ENCODE peak calls at places on chromosomes 13 and 19, in five cellular contexts. One of them, this sample, is unnamed.
A peak's percentile ranks its signal among the peaks of the same experiment; 100 is the strongest.

GRCh38 chr19:42111384-42111783 is 20.9 kb downstream of the POU2F2 start:
- DNase-seq in left ventricle myocardium inferior: no peak
- DNase-seq in MCF 10A: peak; percentile 48
- DNase-seq in bronchial epithelial cell: peak; percentile 84
- DNase-seq in heart right ventricle: no peak
- DNase-seq in this sample: no peak

GRCh38 chr19:39870171-39870971 is 24.2 kb upstream of the FBL start:
- DNase-seq in left ventricle myocardium inferior: no peak
- DNase-seq in MCF 10A: no peak
- DNase-seq in bronchial epithelial cell: no peak
- DNase-seq in heart right ventricle: no peak
- DNase-seq in this sample: no peak

GRCh38 chr13:108828053-108828806 is 198.8 kb downstream of the MYO16 start:
- DNase-seq in left ventricle myocardium inferior: no peak
- DNase-seq in MCF 10A: peak; percentile 38
- DNase-seq in bronchial epithelial cell: peak; percentile 39
- DNase-seq in heart right ventricle: no peak
- DNase-seq in this sample: no peak

GRCh38 chr19:4016486-4016885 is 8.9 kb downstream of the PIAS4 start:
- DNase-seq in left ventricle myocardium inferior: no peak
- DNase-seq in MCF 10A: no peak
- DNase-seq in bronchial epithelial cell: no peak
- DNase-seq in heart right ventricle: no peak
- DNase-seq in this sample: no peak

GRCh38 chr13:88031980-88032562 is 360.9 kb downstream of the SLITRK5 start:
- DNase-seq in left ventricle myocardium inferior: no peak
- DNase-seq in MCF 10A: peak; percentile 62
- DNase-seq in bronchial epithelial cell: peak; percentile 80
- DNase-seq in heart right ventricle: no peak
- DNase-seq in this sample: no peak

GRCh38 chr13:48232420-48233096 is 448 bp upstream of the ITM2B start:
- DNase-seq in left ventricle myocardium inferior: no peak
- DNase-seq in MCF 10A: no peak
- DNase-seq in bronchial epithelial cell: peak; percentile 42
- DNase-seq in heart right ventricle: no peak
- DNase-seq in this sample: no peak

GRCh38 chr13:100513987-100514670 is 74.5 kb downstream of the GGACT start:
- DNase-seq in left ventricle myocardium inferior: no peak
- DNase-seq in MCF 10A: peak; percentile 49
- DNase-seq in bronchial epithelial cell: no peak
- DNase-seq in heart right ventricle: no peak
- DNase-seq in this sample: no peak

GRCh38 chr19:5313307-5313706 is 27.3 kb downstream of the PTPRS start:
- DNase-seq in left ventricle myocardium inferior: no peak
- DNase-seq in MCF 10A: no peak
- DNase-seq in bronchial epithelial cell: no peak
- DNase-seq in heart right ventricle: no peak
- DNase-seq in this sample: no peak

GRCh38 chr19:47704024-47704423 is 9.2 kb upstream of the EHD2 start:
- DNase-seq in left ventricle myocardium inferior: no peak
- DNase-seq in MCF 10A: peak; percentile 46
- DNase-seq in bronchial epithelial cell: no peak
- DNase-seq in heart right ventricle: no peak
- DNase-seq in this sample: no peak

GRCh38 chr13:21326155-21327030 is 132.7 kb downstream of the ZDHHC20 start:
- DNase-seq in left ventricle myocardium inferior: no peak
- DNase-seq in MCF 10A: peak; percentile 27
- DNase-seq in bronchial epithelial cell: peak; percentile 57
- DNase-seq in heart right ventricle: no peak
- DNase-seq in this sample: no peak

DNA sequence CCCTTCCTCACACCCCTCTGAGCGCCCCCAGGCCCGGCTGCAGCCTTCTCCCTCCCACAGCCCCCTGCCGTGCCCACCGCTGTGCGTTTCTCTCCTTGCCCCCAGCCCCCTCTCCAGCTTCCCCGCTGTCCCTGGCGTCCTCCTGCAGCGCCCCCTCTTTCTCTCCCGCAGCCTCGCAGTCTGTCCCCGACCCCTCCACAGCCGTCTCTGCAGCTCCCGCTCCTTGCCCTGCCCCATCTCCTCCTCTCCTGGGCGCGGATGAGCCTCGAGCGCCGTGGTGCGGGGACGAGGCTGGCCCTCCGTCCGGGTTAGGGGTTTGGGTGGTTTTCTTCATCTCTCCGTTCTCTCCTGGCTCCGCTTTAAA is 1.1 kb downstream of the KMT5C start:
- DNase-seq in left ventricle myocardium inferior: no peak
- DNase-seq in MCF 10A: no peak
- DNase-seq in bronchial epithelial cell: no peak
- DNase-seq in heart right ventricle: no peak
- DNase-seq in this sample: no peak
- TF ChIP-seq CTCF in left ventricle myocardium inferior: no peak
- TF ChIP-seq CTCF in MCF 10A: no peak
- TF ChIP-seq CTCF in bronchial epithelial cell: peak; percentile 16
- TF ChIP-seq CTCF in heart right ventricle: no peak
- TF ChIP-seq CTCF in this sample: no peak

GRCh38 chr13:73715114-73715909 is 418.9 kb downstream of the KLF12 start:
- DNase-seq in left ventricle myocardium inferior: no peak
- DNase-seq in MCF 10A: no peak
- DNase-seq in bronchial epithelial cell: peak; percentile 68
- DNase-seq in heart right ventricle: no peak
- DNase-seq in this sample: no peak
- TF ChIP-seq CTCF in left ventricle myocardium inferior: no peak
- TF ChIP-seq CTCF in MCF 10A: no peak
- TF ChIP-seq CTCF in bronchial epithelial cell: no peak
- TF ChIP-seq CTCF in heart right ventricle: no peak
- TF ChIP-seq CTCF in this sample: no peak

DNA sequence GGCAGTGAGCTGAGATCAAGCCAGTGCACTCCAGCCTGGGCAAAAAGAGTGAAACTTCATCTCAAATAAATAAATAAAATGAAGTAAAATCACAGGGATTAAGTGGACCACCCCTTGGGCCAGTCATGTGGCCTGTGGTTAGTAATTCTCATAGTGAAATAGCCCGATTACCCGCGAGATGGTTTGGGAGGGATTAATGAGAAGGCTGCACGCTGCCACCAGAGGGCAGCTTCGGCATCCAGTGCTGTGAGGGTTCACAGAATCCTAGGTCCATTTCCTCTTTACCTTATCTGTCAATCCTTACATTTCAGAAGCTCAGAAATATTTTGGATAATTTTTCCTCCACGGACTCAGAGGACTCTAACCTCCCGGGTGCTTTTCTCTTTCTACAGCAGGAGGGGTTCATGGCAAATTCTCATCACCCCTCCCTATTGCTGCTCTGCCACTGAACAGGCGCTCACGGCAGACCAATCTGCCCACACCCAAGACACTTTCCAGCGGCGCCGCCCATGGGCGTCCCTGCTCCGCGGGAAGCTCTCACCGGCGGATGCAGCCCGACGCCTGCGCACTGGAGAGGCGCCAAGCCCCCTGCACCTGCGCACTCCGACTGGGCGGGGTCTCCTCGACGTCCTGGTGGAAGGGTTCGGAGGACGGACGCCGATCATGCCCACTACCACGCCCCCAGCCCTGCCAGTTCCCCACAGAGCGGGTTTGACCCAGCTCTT is 11.0 kb downstream of the ZNF835 start:
- DNase-seq in left ventricle myocardium inferior: peak; percentile 27
- DNase-seq in MCF 10A: peak; percentile 0
- DNase-seq in bronchial epithelial cell: no peak
- DNase-seq in heart right ventricle: peak; percentile 62
- DNase-seq in this sample: peak; percentile 31
- TF ChIP-seq CTCF in left ventricle myocardium inferior: peak; percentile 62
- TF ChIP-seq CTCF in MCF 10A: no peak
- TF ChIP-seq CTCF in bronchial epithelial cell: no peak
- TF ChIP-seq CTCF in heart right ventricle: no peak
- TF ChIP-seq CTCF in this sample: no peak

DNA sequence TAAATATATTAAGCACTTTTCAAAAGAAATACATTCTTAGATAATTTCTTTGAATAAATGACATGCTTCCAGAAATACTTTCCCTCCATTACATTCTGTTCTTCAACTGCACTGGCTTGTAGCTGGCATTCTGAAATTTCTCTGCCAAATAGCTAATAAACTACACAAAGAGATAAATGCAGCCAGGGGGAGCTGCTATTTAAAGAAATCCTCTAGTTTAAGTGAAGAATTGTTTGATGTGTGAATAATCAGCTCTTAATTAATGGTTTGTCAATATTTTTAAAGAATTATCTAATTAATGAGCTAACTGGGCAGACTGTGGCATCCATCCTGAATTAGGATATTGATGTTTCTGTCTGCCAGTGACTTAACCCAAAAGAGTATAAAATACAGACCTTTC is 30.7 kb downstream of the SLC7A1 start:
- DNase-seq in left ventricle myocardium inferior: no peak
- DNase-seq in MCF 10A: no peak
- DNase-seq in bronchial epithelial cell: no peak
- DNase-seq in heart right ventricle: no peak
- DNase-seq in this sample: no peak
- TF ChIP-seq CTCF in left ventricle myocardium inferior: no peak
- TF ChIP-seq CTCF in MCF 10A: peak; percentile 7
- TF ChIP-seq CTCF in bronchial epithelial cell: no peak
- TF ChIP-seq CTCF in heart right ventricle: no peak
- TF ChIP-seq CTCF in this sample: no peak

GRCh38 chr13:25352806-25353205 is 19.0 kb upstream of the ATP8A2 start:
- DNase-seq in left ventricle myocardium inferior: no peak
- DNase-seq in MCF 10A: no peak
- DNase-seq in bronchial epithelial cell: no peak
- DNase-seq in heart right ventricle: no peak
- DNase-seq in this sample: no peak
- TF ChIP-seq CTCF in left ventricle myocardium inferior: no peak
- TF ChIP-seq CTCF in MCF 10A: no peak
- TF ChIP-seq CTCF in bronchial epithelial cell: no peak
- TF ChIP-seq CTCF in heart right ventricle: no peak
- TF ChIP-seq CTCF in this sample: no peak

GRCh38 chr19:16285769-16286564 is 38.7 kb upstream of the KLF2 start:
- DNase-seq in left ventricle myocardium inferior: no peak
- DNase-seq in MCF 10A: peak; percentile 8
- DNase-seq in bronchial epithelial cell: peak; percentile 5
- DNase-seq in heart right ventricle: peak; percentile 28
- DNase-seq in this sample: peak; percentile 58

GRCh38 chr19:16290692-16291091 is 33.9 kb upstream of the KLF2 start:
- DNase-seq in left ventricle myocardium inferior: no peak
- DNase-seq in MCF 10A: no peak
- DNase-seq in bronchial epithelial cell: no peak
- DNase-seq in heart right ventricle: peak; percentile 23
- DNase-seq in this sample: no peak

GRCh38 chr19:16293133-16294085 is 31.2 kb upstream of the KLF2 start:
- DNase-seq in left ventricle myocardium inferior: peak; percentile 67
- DNase-seq in MCF 10A: peak; percentile 89
- DNase-seq in bronchial epithelial cell: peak; percentile 20
- DNase-seq in heart right ventricle: peak; percentile 62
- DNase-seq in this sample: peak; percentile 84

GRCh38 chr19:16289594-16289993 is 35.0 kb upstream of the KLF2 start:
- DNase-seq in left ventricle myocardium inferior: no peak
- DNase-seq in MCF 10A: no peak
- DNase-seq in bronchial epithelial cell: no peak
- DNase-seq in heart right ventricle: no peak
- DNase-seq in this sample: no peak

DNA sequence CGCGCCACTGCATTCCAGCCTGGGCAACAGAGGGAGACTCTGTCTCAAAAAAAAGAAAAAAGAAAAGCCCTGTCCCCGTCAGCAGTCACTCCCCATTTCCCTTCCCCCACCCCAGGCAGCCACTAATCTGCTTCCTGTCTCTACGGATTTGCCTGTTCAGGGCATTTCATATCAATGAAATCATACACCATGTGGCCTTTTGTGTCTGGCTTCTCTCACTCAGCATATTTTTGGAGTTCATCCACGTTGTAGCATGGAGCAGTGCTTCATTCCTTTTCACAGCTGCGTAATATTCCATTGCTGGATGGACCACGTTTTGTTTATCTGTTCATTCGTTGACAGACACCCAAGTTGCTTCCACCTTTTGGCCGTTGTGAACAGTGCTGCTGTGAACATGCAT is 36.1 kb upstream of the KLF2 start:
- DNase-seq in left ventricle myocardium inferior: no peak
- DNase-seq in MCF 10A: no peak
- DNase-seq in bronchial epithelial cell: no peak
- DNase-seq in heart right ventricle: no peak
- DNase-seq in this sample: no peak
- TF ChIP-seq CTCF in left ventricle myocardium inferior: no peak
- TF ChIP-seq CTCF in MCF 10A: no peak
- TF ChIP-seq CTCF in bronchial epithelial cell: no peak
- TF ChIP-seq CTCF in heart right ventricle: no peak
- TF ChIP-seq CTCF in this sample: no peak

DNA sequence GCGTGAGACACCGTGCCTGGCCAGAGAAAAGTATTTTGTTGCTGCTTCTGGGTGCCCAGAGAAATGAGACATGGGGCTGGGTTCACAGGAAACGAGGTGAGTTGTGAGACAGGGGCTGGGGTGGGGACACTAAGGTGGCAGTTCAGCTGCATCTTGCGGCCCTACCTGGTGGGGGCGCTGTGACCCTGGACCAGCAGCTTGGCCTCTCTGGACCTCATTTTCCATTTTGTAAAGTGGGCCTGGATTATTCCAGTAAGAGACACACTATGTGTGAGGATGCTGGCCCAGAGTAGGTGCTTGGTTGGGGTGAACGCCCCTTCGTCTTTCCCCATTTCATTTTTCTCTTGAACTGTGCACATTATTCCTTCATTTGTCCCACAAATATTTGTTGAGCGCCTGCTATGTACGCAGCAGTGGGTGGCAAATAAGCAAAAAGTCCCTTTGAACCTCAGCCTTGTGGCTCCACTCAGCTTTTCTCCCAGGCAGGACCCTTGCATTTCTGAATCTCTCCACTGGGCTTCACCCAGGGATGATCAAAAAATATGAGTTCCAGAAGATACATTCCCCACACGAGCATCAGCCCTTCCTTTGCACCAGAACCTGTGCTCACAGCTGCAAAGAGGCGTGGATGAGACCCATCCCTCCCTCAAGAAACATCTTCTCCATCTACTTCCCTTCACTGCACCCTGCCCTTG is 26.6 kb upstream of the OR10H1 start:
- DNase-seq in left ventricle myocardium inferior: no peak
- DNase-seq in MCF 10A: no peak
- DNase-seq in bronchial epithelial cell: no peak
- DNase-seq in heart right ventricle: no peak
- DNase-seq in this sample: no peak
- TF ChIP-seq CTCF in left ventricle myocardium inferior: no peak
- TF ChIP-seq CTCF in MCF 10A: no peak
- TF ChIP-seq CTCF in bronchial epithelial cell: peak; percentile 16
- TF ChIP-seq CTCF in heart right ventricle: no peak
- TF ChIP-seq CTCF in this sample: no peak

DNA sequence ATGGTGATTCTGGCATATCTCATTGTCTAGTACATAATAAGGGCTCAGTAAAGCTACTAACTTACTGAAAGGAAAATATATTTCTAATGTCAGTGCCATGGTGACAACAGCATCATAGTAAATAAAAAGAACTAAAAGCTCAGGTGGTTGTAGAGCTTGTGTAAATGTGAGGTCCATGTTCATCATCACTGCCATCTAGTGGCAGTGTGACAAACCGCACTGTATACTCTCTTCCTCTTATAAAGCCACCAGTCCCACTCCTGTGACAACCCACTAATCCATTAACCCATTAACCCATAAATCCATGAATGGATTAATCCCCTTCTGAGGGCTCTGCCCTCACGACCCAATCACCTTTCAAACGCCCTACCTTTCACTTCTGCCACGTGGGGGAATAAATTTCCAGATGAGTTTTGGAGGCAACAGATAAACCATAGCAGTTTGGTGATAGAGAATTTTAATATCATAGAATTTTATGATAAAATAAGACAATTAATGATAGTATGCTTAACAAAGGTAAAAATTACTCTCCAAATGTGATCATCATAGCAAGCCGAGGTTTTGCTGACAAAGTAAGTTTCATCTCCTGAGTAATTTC is 160.4 kb upstream of the SGCG start:
- DNase-seq in left ventricle myocardium inferior: no peak
- DNase-seq in MCF 10A: peak; percentile 46
- DNase-seq in bronchial epithelial cell: peak; percentile 72
- DNase-seq in heart right ventricle: no peak
- DNase-seq in this sample: no peak
- TF ChIP-seq CTCF in left ventricle myocardium inferior: peak; percentile 85
- TF ChIP-seq CTCF in MCF 10A: peak; percentile 72
- TF ChIP-seq CTCF in bronchial epithelial cell: peak; percentile 87
- TF ChIP-seq CTCF in heart right ventricle: peak; percentile 66
- TF ChIP-seq CTCF in this sample: peak; percentile 76